ENCODE peak calls at places on chromosome 7, in seven cellular contexts. T is H9, O is mesendoderm, S is mesenchymal stem cell, H is neuronal stem cell, L is IMR-90, P is H1. A is an unnamed sample.

GRCh38 chr7:26891400-26892355 is 27.3 kb upstream of the SKAP2 start:
- DNase-seq in T (no peak), O (no peak), S (no peak), H (no peak), L (peak), P (no peak), A (no peak)

GRCh38 chr7:142301923-142302550 is 44.2 kb upstream of the PRSS58 start:
- DNase-seq in T (no peak), O (peak), S (no peak), H (no peak), L (no peak), P (no peak), A (no peak)

GRCh38 chr7:128833148-128833938 is 3.1 kb downstream of the FLNC start:
- DNase-seq in T (peak), O (peak), S (peak), H (no peak), L (peak), P (peak), A (no peak)

GRCh38 chr7:41425926-41426325 is 277.0 kb downstream of the INHBA start:
- DNase-seq in T (no peak), O (no peak), S (peak), H (no peak), L (peak), P (no peak), A (peak)

GRCh38 chr7:123711832-123712293 is 36.9 kb downstream of the WASL start:
- DNase-seq in T (no peak), O (no peak), S (no peak), H (no peak), L (no peak), P (no peak), A (no peak)

GRCh38 chr7:142006577-142006976 is 10.9 kb downstream of the MGAM start:
- DNase-seq in T (no peak), O (no peak), S (no peak), H (no peak), L (no peak), P (no peak), A (no peak)

GRCh38 chr7:23438171-23438570 is 32.1 kb downstream of the IGF2BP3 start:
- DNase-seq in T (no peak), O (peak), S (no peak), H (no peak), L (no peak), P (no peak), A (no peak)

GRCh38 chr7:17651926-17652385 is 288.3 kb downstream of the SNX13 start:
- DNase-seq in T (no peak), O (no peak), S (peak), H (no peak), L (peak), P (no peak), A (peak)

GRCh38 chr7:32583791-32584190 is 88.5 kb downstream of the AVL9 start:
- DNase-seq in T (no peak), O (peak), S (peak), H (no peak), L (peak), P (no peak), A (no peak)

GRCh38 chr7:44284881-44285541 is 40.4 kb downstream of the CAMK2B start:
- DNase-seq in T (peak), O (no peak), S (no peak), H (no peak), L (no peak), P (peak), A (no peak)

GRCh38 chr7:108135446-108136190 is 5.5 kb upstream of the LAMB4 start:
- DNase-seq in T (no peak), O (no peak), S (no peak), H (no peak), L (no peak), P (no peak), A (no peak)

GRCh38 chr7:122027058-122027457 is 117.0 kb downstream of the AASS start:
- DNase-seq in T (no peak), O (no peak), S (no peak), H (no peak), L (no peak), P (no peak), A (no peak)

GRCh38 chr7:158102897-158103296 is 484.7 kb downstream of the PTPRN2 start:
- DNase-seq in T (no peak), O (no peak), S (no peak), H (no peak), L (no peak), P (peak), A (no peak)

GRCh38 chr7:47968852-47969774 is 10.3 kb downstream of the HUS1 start:
- DNase-seq in T (peak), O (peak), S (peak), H (peak), L (peak), P (peak), A (peak)

GRCh38 chr7:79681454-79681853 is 228.0 kb upstream of the MAGI2 start:
- DNase-seq in T (no peak), O (no peak), S (no peak), H (no peak), L (no peak), P (no peak), A (no peak)

GRCh38 chr7:92778972-92779371 is 57.4 kb downstream of the CDK6 start:
- DNase-seq in T (no peak), O (no peak), S (peak), H (no peak), L (peak), P (no peak), A (no peak)

GRCh38 chr7:877312-878232 is 1.2 kb downstream of the GET4 start:
- DNase-seq in T (no peak), O (peak), S (no peak), H (no peak), L (no peak), P (no peak), A (peak)

GRCh38 chr7:75966209-75966961 is 28.0 kb downstream of the TMEM120A start:
- DNase-seq in T (no peak), O (no peak), S (no peak), H (no peak), L (no peak), P (no peak), A (peak)

GRCh38 chr7:149257146-149257545 is 4.8 kb upstream of the ZNF783 start:
- DNase-seq in T (no peak), O (no peak), S (no peak), H (no peak), L (peak), P (no peak), A (no peak)

GRCh38 chr7:122528879-122529481 is 169.9 kb downstream of the RNF133 start:
- DNase-seq in T (no peak), O (peak), S (peak), H (peak), L (peak), P (no peak), A (peak)

GRCh38 chr7:51141451-51141971 is 175.1 kb downstream of the COBL start:
- DNase-seq in T (no peak), O (peak), S (peak), H (peak), L (peak), P (peak), A (no peak)

GRCh38 chr7:36400606-36401005 is 10.9 kb downstream of the ANLN start:
- DNase-seq in T (no peak), O (peak), S (no peak), H (no peak), L (peak), P (no peak), A (peak)

GRCh38 chr7:70193514-70193913 is 595.2 kb downstream of the AUTS2 start:
- DNase-seq in T (no peak), O (no peak), S (peak), H (no peak), L (peak), P (no peak), A (no peak)

GRCh38 chr7:128874140-128875031 is 11.7 kb downstream of the ATP6V1F start:
- DNase-seq in T (no peak), O (no peak), S (no peak), H (no peak), L (no peak), P (no peak), A (no peak)

GRCh38 chr7:99694201-99694911 is 14.6 kb upstream of the CYP3A5 start:
- DNase-seq in T (no peak), O (peak), S (no peak), H (no peak), L (no peak), P (no peak), A (peak)

GRCh38 chr7:6205921-6206660 is 66.3 kb downstream of the CYTH3 start:
- DNase-seq in T (no peak), O (no peak), S (no peak), H (no peak), L (peak), P (no peak), A (no peak)

GRCh38 chr7:87886875-87887274 is 10.6 kb downstream of the DBF4 start:
- DNase-seq in T (no peak), O (peak), S (peak), H (no peak), L (peak), P (no peak), A (no peak)

GRCh38 chr7:7693881-7694280 is 24.5 kb downstream of the RPA3 start:
- DNase-seq in T (no peak), O (no peak), S (peak), H (no peak), L (peak), P (no peak), A (peak)

GRCh38 chr7:127905491-127906330 is 125.5 kb downstream of the LRRC4 start:
- DNase-seq in T (no peak), O (peak), S (peak), H (no peak), L (peak), P (no peak), A (peak)

GRCh38 chr7:18064242-18064838 is 36.7 kb upstream of the PRPS1L1 start:
- DNase-seq in T (peak), O (peak), S (peak), H (peak), L (no peak), P (peak), A (peak)

GRCh38 chr7:87187120-87187519 is 32.4 kb downstream of the TMEM243 start:
- DNase-seq in T (no peak), O (no peak), S (no peak), H (no peak), L (no peak), P (no peak), A (no peak)

GRCh38 chr7:99141756-99142726 is 1.9 kb downstream of the SMURF1 start:
- DNase-seq in T (peak), O (peak), S (peak), H (peak), L (peak), P (peak), A (peak)

GRCh38 chr7:112257073-112257472 is 50.6 kb downstream of the ZNF277 start:
- DNase-seq in T (no peak), O (no peak), S (no peak), H (no peak), L (no peak), P (no peak), A (no peak)

GRCh38 chr7:126103582-126103981 is 1149.2 kb downstream of the GRM8 start:
- DNase-seq in T (no peak), O (peak), S (no peak), H (no peak), L (no peak), P (no peak), A (no peak)

GRCh38 chr7:133932591-133932990 is 194.5 kb upstream of the LRGUK start:
- DNase-seq in T (no peak), O (no peak), S (no peak), H (no peak), L (no peak), P (no peak), A (no peak)

GRCh38 chr7:133934262-133934973 is 192.7 kb upstream of the LRGUK start:
- DNase-seq in T (no peak), O (peak), S (no peak), H (no peak), L (peak), P (no peak), A (no peak)

GRCh38 chr7:133934974-133935330 is 192.2 kb upstream of the LRGUK start:
- DNase-seq in T (no peak), O (no peak), S (peak), H (no peak), L (no peak), P (no peak), A (no peak)

GRCh38 chr7:133937786-133938185 is 189.4 kb upstream of the LRGUK start:
- DNase-seq in T (no peak), O (no peak), S (no peak), H (no peak), L (no peak), P (no peak), A (no peak)

DNA sequence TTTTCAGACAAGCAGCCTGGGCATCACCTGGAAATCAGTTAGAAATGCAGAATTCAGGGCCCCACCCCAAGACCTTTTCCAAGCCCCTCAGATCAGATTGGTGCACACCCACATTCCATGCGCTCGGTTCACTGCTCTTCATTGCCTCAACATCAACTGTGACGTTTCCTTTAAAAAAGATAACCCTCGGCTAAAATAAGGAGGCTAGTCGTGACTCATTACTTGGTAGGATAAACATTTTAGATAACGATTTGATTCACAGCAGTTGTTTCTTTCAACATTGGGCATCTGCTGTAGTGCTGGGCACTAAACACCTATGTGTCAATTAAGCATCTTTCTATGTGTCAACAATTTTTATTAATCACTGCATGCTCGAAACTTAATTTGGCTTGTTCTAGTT is 191.1 kb upstream of the LRGUK start:
- DNase-seq in T (no peak), O (no peak), S (peak), H (no peak), L (peak), P (no peak), A (no peak)
- H3K23ac ChIP-seq in T (no peak), O (no peak), S (no peak), H (no peak), L (no peak), P (no peak), A (no peak)

GRCh38 chr7:105641236-105641810 is 60.0 kb upstream of the EFCAB10 start:
- DNase-seq in T (no peak), O (no peak), S (no peak), H (no peak), L (no peak), P (no peak), A (no peak)
- H3K23ac ChIP-seq in T (no peak), O (no peak), S (no peak), H (no peak), L (no peak), P (no peak), A (no peak)

GRCh38 chr7:46619723-46620310 is 698.7 kb upstream of the IGFBP3 start:
- DNase-seq in T (no peak), O (no peak), S (peak), H (no peak), L (no peak), P (no peak), A (peak)
- H3K23ac ChIP-seq in T (no peak), O (no peak), S (no peak), H (no peak), L (no peak), P (no peak), A (no peak)

DNA sequence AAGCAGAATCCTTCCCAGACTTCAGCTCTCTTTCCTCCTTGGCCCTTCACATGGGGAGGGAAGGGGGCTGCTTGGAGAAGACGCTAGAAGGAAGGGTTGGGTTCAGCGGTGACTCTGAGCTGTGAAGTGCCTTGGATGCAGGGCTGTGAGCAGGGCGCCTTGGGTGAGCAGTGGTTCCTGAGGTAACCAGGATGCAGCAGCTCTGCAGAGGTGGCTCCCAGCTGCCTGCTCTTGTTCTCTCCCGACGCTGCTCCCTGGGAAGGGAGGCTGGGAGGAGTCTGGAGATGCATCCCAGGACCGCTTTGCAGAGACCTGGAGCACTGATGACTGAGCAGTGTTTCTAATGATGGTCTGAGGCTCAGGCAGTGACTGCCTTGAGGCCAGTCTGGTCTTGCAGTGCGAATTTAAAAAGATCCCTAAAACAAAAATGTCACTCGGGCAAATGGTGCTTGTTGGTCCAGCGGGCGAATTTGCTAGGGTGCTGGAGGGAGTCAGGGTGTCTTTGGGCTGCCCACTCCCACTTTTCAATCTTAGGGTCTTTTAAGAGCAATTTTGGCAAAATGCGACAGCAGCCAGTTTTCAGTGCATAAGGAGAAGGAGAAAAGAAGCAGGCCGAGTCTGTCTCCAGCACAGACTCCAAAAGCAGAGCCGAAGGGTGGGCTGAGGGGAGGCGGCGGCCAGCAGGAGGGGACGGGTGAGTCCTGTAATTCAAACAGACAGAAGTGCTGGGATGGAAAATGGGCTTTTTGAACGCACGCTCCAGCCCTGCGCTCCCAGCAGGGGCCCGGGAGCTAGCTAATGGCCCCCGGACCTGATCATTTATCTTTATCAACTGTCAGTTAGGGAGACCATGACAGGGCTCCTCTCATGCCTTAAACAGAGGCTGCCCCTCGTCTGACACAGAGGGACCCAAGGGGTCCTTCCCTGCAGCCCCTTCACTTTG is 191.2 kb upstream of the SHH start:
- DNase-seq in T (peak), O (no peak), S (no peak), H (no peak), L (no peak), P (no peak), A (no peak)
- H3K23ac ChIP-seq in T (no peak), O (no peak), S (no peak), H (no peak), L (no peak), P (no peak), A (no peak)

GRCh38 chr7:21450076-21450475 is 22.2 kb downstream of the SP4 start:
- DNase-seq in T (no peak), O (no peak), S (no peak), H (no peak), L (no peak), P (no peak), A (no peak)

GRCh38 chr7:21450876-21451275 is 23.0 kb downstream of the SP4 start:
- DNase-seq in T (no peak), O (no peak), S (no peak), H (no peak), L (no peak), P (no peak), A (no peak)

GRCh38 chr7:21443149-21443841 is 15.4 kb downstream of the SP4 start:
- DNase-seq in T (no peak), O (no peak), S (no peak), H (no peak), L (no peak), P (no peak), A (no peak)

GRCh38 chr7:21454182-21454581 is 26.3 kb downstream of the SP4 start:
- DNase-seq in T (no peak), O (peak), S (no peak), H (no peak), L (no peak), P (no peak), A (no peak)

GRCh38 chr7:21448974-21449373 is 21.1 kb downstream of the SP4 start:
- DNase-seq in T (no peak), O (no peak), S (no peak), H (no peak), L (no peak), P (no peak), A (no peak)
- H3K23ac ChIP-seq in T (no peak), O (no peak), S (no peak), H (no peak), L (no peak), P (no peak), A (no peak)

GRCh38 chr7:137508437-137509175 is 165.1 kb upstream of the PTN start:
- DNase-seq in T (no peak), O (peak), S (peak), H (no peak), L (peak), P (no peak), A (peak)

GRCh38 chr7:137501561-137501960 is 158.0 kb upstream of the PTN start:
- DNase-seq in T (no peak), O (no peak), S (no peak), H (no peak), L (no peak), P (no peak), A (no peak)

GRCh38 chr7:137507096-137507495 is 163.6 kb upstream of the PTN start:
- DNase-seq in T (no peak), O (no peak), S (no peak), H (no peak), L (no peak), P (no peak), A (no peak)

GRCh38 chr7:137506031-137506430 is 162.5 kb upstream of the PTN start:
- DNase-seq in T (no peak), O (no peak), S (no peak), H (no peak), L (no peak), P (no peak), A (no peak)
- H3K23ac ChIP-seq in T (no peak), O (no peak), S (no peak), H (no peak), L (no peak), P (no peak), A (no peak)

DNA sequence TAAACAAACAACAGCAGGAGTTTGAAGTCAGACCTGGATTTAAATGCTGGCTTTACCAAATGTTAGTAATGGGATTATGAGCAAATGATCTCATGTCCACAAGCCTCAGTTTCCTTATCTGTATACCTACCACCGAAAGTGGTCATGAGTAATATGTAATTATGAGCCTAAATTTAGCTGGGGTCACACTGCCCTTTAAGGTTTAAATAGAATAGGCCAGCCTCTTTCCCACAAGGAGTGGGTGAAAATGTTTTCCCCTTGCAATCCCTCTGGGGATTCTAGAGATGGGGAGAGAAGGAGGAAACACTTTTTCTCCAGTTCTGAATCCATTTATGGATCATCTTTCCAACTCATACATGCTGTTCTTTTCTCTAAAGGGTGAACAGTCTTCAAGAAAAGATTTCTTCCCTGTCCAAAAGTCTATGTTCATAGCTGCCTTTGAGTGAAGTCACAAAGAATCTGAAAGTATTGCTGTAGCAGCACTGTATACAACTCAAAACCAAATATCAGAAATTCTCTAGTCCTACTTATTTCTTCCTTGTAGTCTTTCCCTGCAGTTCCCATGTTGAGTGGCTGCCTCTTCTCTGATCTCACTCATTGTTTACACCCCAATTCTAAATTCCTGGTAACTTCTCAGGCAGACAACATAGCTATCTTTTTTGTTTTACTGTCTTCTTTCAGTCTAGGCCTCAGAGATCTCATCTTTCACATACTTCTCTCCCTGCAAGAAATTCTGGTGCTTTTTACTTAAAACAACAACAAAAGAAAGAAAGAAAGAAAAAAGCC is 7.4 kb upstream of the TSPAN12 start:
- DNase-seq in T (no peak), O (no peak), S (no peak), H (no peak), L (no peak), P (no peak), A (no peak)
- H3K23ac ChIP-seq in T (no peak), O (no peak), S (no peak), H (no peak), L (no peak), P (no peak), A (no peak)

A was measured in trophoblast cell.